ENCODE peak calls at places on chromosomes 3 and 15, in seven cellular contexts. B, V, Y, W, Z, A and D are unnamed samples.

GRCh38 chr3:120093119-120093922 is 926 bp downstream of the GSK3B start:
- DNase-seq in Z (peak; percentile 92), B (no peak), V (no peak), A (no peak), W (no peak), Y (peak; percentile 73), D (no peak)

GRCh38 chr3:137035631-137036030 is 77.8 kb downstream of the IL20RB start:
- DNase-seq in Y (peak; percentile 45), B (no peak), V (no peak), Z (peak; percentile 27), W (no peak), A (no peak), D (no peak)

GRCh38 chr3:191244242-191244867 is 45.3 kb downstream of the OSTN start:
- DNase-seq in Z (no peak), V (no peak), A (no peak), W (no peak), Y (peak; percentile 56), B (no peak), D (no peak)

GRCh38 chr15:79195239-79195638 is 87.3 kb upstream of the ANKRD34C start:
- DNase-seq in Z (no peak), V (no peak), W (no peak), Y (no peak), A (no peak), B (no peak), D (no peak)

GRCh38 chr3:146274833-146275232 is 23.9 kb upstream of the PLSCR4 start:
- DNase-seq in A (no peak), Y (no peak), B (no peak), W (no peak), Z (no peak), V (no peak), D (no peak)

GRCh38 chr3:173502983-173503568 is 105.5 kb downstream of the NLGN1 start:
- DNase-seq in Y (no peak), W (no peak), V (no peak), B (no peak), Z (no peak), A (no peak), D (no peak)

GRCh38 chr15:41936155-41936554 is 36.2 kb downstream of the EHD4 start:
- DNase-seq in Y (no peak), A (no peak), W (no peak), V (no peak), Z (no peak), B (no peak), D (no peak)

GRCh38 chr3:186571644-186572013 is 1.1 kb downstream of the DNAJB11 start:
- DNase-seq in V (no peak), Y (no peak), W (no peak), A (no peak), Z (no peak), B (no peak), D (no peak)

GRCh38 chr3:164640586-164640985 is 437.7 kb downstream of the SI start:
- DNase-seq in B (no peak), Y (peak; percentile 4), Z (no peak), A (no peak), V (no peak), W (no peak), D (no peak)

GRCh38 chr3:169811606-169812123 is 1.0 kb upstream of the LRRIQ4 start:
- DNase-seq in B (no peak), W (no peak), Y (peak; percentile 72), V (peak; percentile 38), Z (peak; percentile 30), A (no peak), D (no peak)

GRCh38 chr3:48990636-48991421 is 788 bp downstream of the P4HTM start:
- DNase-seq in B (no peak), A (no peak), V (no peak), W (peak; percentile 41), Z (peak; percentile 52), Y (peak; percentile 23), D (no peak)

GRCh38 chr15:89500397-89501270 is 4.3 kb upstream of the RHCG start:
- DNase-seq in A (no peak), Y (peak; percentile 43), W (no peak), B (peak; percentile 51), V (no peak), Z (no peak), D (no peak)

GRCh38 chr3:146881366-146881765 is 276.2 kb upstream of the PLSCR5 start:
- DNase-seq in Y (no peak), A (no peak), Z (no peak), W (no peak), V (no peak), B (no peak), D (no peak)

GRCh38 chr15:44727462-44728231 is 8.7 kb upstream of the TRIM69 start:
- DNase-seq in W (no peak), Y (no peak), Z (no peak), B (no peak), V (no peak), A (peak; percentile 53), D (no peak)

GRCh38 chr15:70059476-70060213 is 38.1 kb downstream of the TLE3 start:
- DNase-seq in B (peak; percentile 54), A (no peak), Z (no peak), V (no peak), W (no peak), Y (no peak), D (no peak)

GRCh38 chr15:40960926-40961325 is 7.7 kb downstream of the CHAC1 start:
- DNase-seq in A (no peak), Z (no peak), W (no peak), Y (peak; percentile 65), B (no peak), V (no peak), D (no peak)

GRCh38 chr3:140288575-140288974 is 353.6 kb downstream of the CLSTN2 start:
- DNase-seq in Y (no peak), A (no peak), B (no peak), Z (no peak), W (no peak), V (no peak), D (no peak)

GRCh38 chr15:91965501-91966180 is 112.1 kb downstream of the SLCO3A1 start:
- DNase-seq in W (no peak), Z (no peak), B (peak; percentile 85), V (no peak), Y (peak; percentile 88), A (no peak), D (peak; percentile 89)

GRCh38 chr15:60223161-60223560 is 174.6 kb downstream of the ANXA2 start:
- DNase-seq in A (peak; percentile 6), Y (peak; percentile 48), W (no peak), Z (no peak), V (no peak), B (no peak), D (no peak)

GRCh38 chr3:101325393-101326134 is 5.2 kb upstream of the IMPG2 start:
- DNase-seq in Y (no peak), B (no peak), A (no peak), Z (no peak), V (no peak), W (no peak), D (no peak)

GRCh38 chr3:144840866-144841265 is 869.2 kb downstream of the DIPK2A start:
- DNase-seq in W (no peak), B (no peak), V (no peak), Z (no peak), Y (no peak), A (no peak), D (no peak)

GRCh38 chr3:197394464-197395321 is 96.3 kb upstream of the DLG1 start:
- DNase-seq in Y (peak; percentile 98), V (no peak), A (peak; percentile 99), W (no peak), B (peak; percentile 37), Z (peak; percentile 54), D (peak; percentile 100)

GRCh38 chr3:105885261-105885660 is 16.4 kb upstream of the CBLB start:
- DNase-seq in W (no peak), A (no peak), B (no peak), Y (no peak), V (no peak), Z (no peak), D (no peak)

GRCh38 chr3:31407665-31408064 is 125.1 kb upstream of the STT3B start:
- DNase-seq in W (no peak), V (no peak), B (no peak), Z (no peak), A (no peak), Y (no peak), D (no peak)

GRCh38 chr3:98655666-98656065 is 62.3 kb upstream of the CPOX start:
- DNase-seq in B (no peak), V (no peak), W (no peak), A (no peak), Y (peak; percentile 32), Z (no peak), D (no peak)

GRCh38 chr3:49570033-49570654 is 15.9 kb downstream of the BSN start:
- DNase-seq in V (no peak), Y (no peak), W (no peak), A (no peak), Z (no peak), B (no peak), D (no peak)

GRCh38 chr15:100330221-100330620 is 11.6 kb downstream of the ADAMTS17 start:
- DNase-seq in Z (no peak), W (no peak), B (no peak), Y (no peak), A (no peak), V (no peak), D (no peak)

GRCh38 chr3:187919535-187919934 is 174.3 kb upstream of the BCL6 start:
- DNase-seq in A (no peak), Y (no peak), Z (no peak), W (no peak), V (no peak), B (no peak), D (no peak)

GRCh38 chr15:89143503-89144162 is 55.4 kb downstream of the ABHD2 start:
- DNase-seq in Y (peak; percentile 40), V (no peak), B (peak; percentile 64), Z (no peak), A (no peak), W (no peak), D (no peak)

GRCh38 chr3:16448691-16449090 is 64.8 kb downstream of the RFTN1 start:
- DNase-seq in V (no peak), Y (peak; percentile 95), W (no peak), Z (peak; percentile 47), A (peak; percentile 86), B (peak; percentile 93), D (peak; percentile 19)